ENCODE peak calls at places on chromosomes 12 and 14, in five cellular contexts. One of them, this sample, is unnamed.

GRCh38 chr14:75884198-75884611 is 97.6 kb downstream of the TGFB3 start:
- DNase-seq in GM10248: no peak
- DNase-seq in fibroblast of lung: peak; percentile 92
- DNase-seq in lower leg skin: no peak
- DNase-seq in heart right ventricle: no peak
- DNase-seq in this sample: no peak

GRCh38 chr12:53327435-53328042 is 6.1 kb upstream of the AAAS start:
- DNase-seq in GM10248: no peak
- DNase-seq in fibroblast of lung: no peak
- DNase-seq in lower leg skin: no peak
- DNase-seq in heart right ventricle: no peak
- DNase-seq in this sample: peak; percentile 18

GRCh38 chr12:46267618-46268348 is 1.1 kb downstream of the SLC38A1 start:
- DNase-seq in GM10248: peak; percentile 32
- DNase-seq in fibroblast of lung: peak; percentile 34
- DNase-seq in lower leg skin: no peak
- DNase-seq in heart right ventricle: no peak
- DNase-seq in this sample: no peak

GRCh38 chr14:75636100-75636692 is 24.5 kb downstream of the ERG28 start:
- DNase-seq in GM10248: no peak
- DNase-seq in fibroblast of lung: peak; percentile 70
- DNase-seq in lower leg skin: no peak
- DNase-seq in heart right ventricle: no peak
- DNase-seq in this sample: no peak

GRCh38 chr14:79279645-79280399 is 931.5 kb downstream of the DIO2 start:
- DNase-seq in GM10248: no peak
- DNase-seq in fibroblast of lung: peak; percentile 18
- DNase-seq in lower leg skin: no peak
- DNase-seq in heart right ventricle: peak; percentile 7
- DNase-seq in this sample: no peak

GRCh38 chr14:29028973-29029582 is 262.5 kb downstream of the FOXG1 start:
- DNase-seq in GM10248: no peak
- DNase-seq in fibroblast of lung: peak; percentile 36
- DNase-seq in lower leg skin: no peak
- DNase-seq in heart right ventricle: no peak
- DNase-seq in this sample: peak; percentile 50

GRCh38 chr12:76860301-76860700 is 18.5 kb downstream of the CSRP2 start:
- DNase-seq in GM10248: no peak
- DNase-seq in fibroblast of lung: no peak
- DNase-seq in lower leg skin: no peak
- DNase-seq in heart right ventricle: no peak
- DNase-seq in this sample: no peak

GRCh38 chr14:68364823-68365222 is 428.0 kb downstream of the ZFP36L1 start:
- DNase-seq in GM10248: no peak
- DNase-seq in fibroblast of lung: peak; percentile 56
- DNase-seq in lower leg skin: no peak
- DNase-seq in heart right ventricle: no peak
- DNase-seq in this sample: peak; percentile 42

GRCh38 chr14:61065671-61066070 is 84.6 kb downstream of the SLC38A6 start:
- DNase-seq in GM10248: no peak
- DNase-seq in fibroblast of lung: no peak
- DNase-seq in lower leg skin: no peak
- DNase-seq in heart right ventricle: no peak
- DNase-seq in this sample: no peak

GRCh38 chr12:59916988-59917387 is 321.2 kb downstream of the SLC16A7 start:
- DNase-seq in GM10248: no peak
- DNase-seq in fibroblast of lung: no peak
- DNase-seq in lower leg skin: no peak
- DNase-seq in heart right ventricle: no peak
- DNase-seq in this sample: no peak

GRCh38 chr12:42091769-42092168 is 52.9 kb downstream of the GXYLT1 start:
- DNase-seq in GM10248: no peak
- DNase-seq in fibroblast of lung: peak; percentile 91
- DNase-seq in lower leg skin: no peak
- DNase-seq in heart right ventricle: no peak
- DNase-seq in this sample: no peak

GRCh38 chr12:95506707-95507523 is 33.0 kb downstream of the METAP2 start:
- DNase-seq in GM10248: no peak
- DNase-seq in fibroblast of lung: no peak
- DNase-seq in lower leg skin: no peak
- DNase-seq in heart right ventricle: no peak
- DNase-seq in this sample: no peak

GRCh38 chr14:65261425-65261920 is 151.1 kb upstream of the FUT8 start:
- DNase-seq in GM10248: no peak
- DNase-seq in fibroblast of lung: peak; percentile 72
- DNase-seq in lower leg skin: no peak
- DNase-seq in heart right ventricle: no peak
- DNase-seq in this sample: no peak

GRCh38 chr12:915090-915489 is 34.4 kb downstream of the RAD52 start:
- DNase-seq in GM10248: no peak
- DNase-seq in fibroblast of lung: no peak
- DNase-seq in lower leg skin: no peak
- DNase-seq in heart right ventricle: no peak
- DNase-seq in this sample: no peak

GRCh38 chr14:30906752-30907658 is 32.6 kb downstream of the COCH start:
- DNase-seq in GM10248: no peak
- DNase-seq in fibroblast of lung: no peak
- DNase-seq in lower leg skin: no peak
- DNase-seq in heart right ventricle: no peak
- DNase-seq in this sample: no peak

GRCh38 chr12:92912052-92912451 is 17.0 kb downstream of the EEA1 start:
- DNase-seq in GM10248: no peak
- DNase-seq in fibroblast of lung: peak; percentile 90
- DNase-seq in lower leg skin: peak; percentile 35
- DNase-seq in heart right ventricle: no peak
- DNase-seq in this sample: no peak

GRCh38 chr12:122395319-122395718 is 27.1 kb downstream of the CLIP1 start:
- DNase-seq in GM10248: no peak
- DNase-seq in fibroblast of lung: peak; percentile 88
- DNase-seq in lower leg skin: no peak
- DNase-seq in heart right ventricle: no peak
- DNase-seq in this sample: no peak

GRCh38 chr12:111074965-111075364 is 154.6 kb upstream of the MYL2 start:
- DNase-seq in GM10248: no peak
- DNase-seq in fibroblast of lung: no peak
- DNase-seq in lower leg skin: no peak
- DNase-seq in heart right ventricle: no peak
- DNase-seq in this sample: no peak

GRCh38 chr14:92316116-92316515 is 6.8 kb upstream of the SLC24A4 start:
- DNase-seq in GM10248: no peak
- DNase-seq in fibroblast of lung: no peak
- DNase-seq in lower leg skin: no peak
- DNase-seq in heart right ventricle: no peak
- DNase-seq in this sample: no peak

GRCh38 chr12:46152456-46152855 is 116.4 kb downstream of the SLC38A1 start:
- DNase-seq in GM10248: no peak
- DNase-seq in fibroblast of lung: no peak
- DNase-seq in lower leg skin: no peak
- DNase-seq in heart right ventricle: no peak
- DNase-seq in this sample: no peak

GRCh38 chr14:69107407-69108003 is 45.4 kb downstream of the DCAF5 start:
- DNase-seq in GM10248: peak; percentile 38
- DNase-seq in fibroblast of lung: peak; percentile 62
- DNase-seq in lower leg skin: peak; percentile 45
- DNase-seq in heart right ventricle: no peak
- DNase-seq in this sample: peak; percentile 66

GRCh38 chr12:114673169-114673833 is 10.7 kb downstream of the TBX3 start:
- DNase-seq in GM10248: no peak
- DNase-seq in fibroblast of lung: peak; percentile 83
- DNase-seq in lower leg skin: no peak
- DNase-seq in heart right ventricle: no peak
- DNase-seq in this sample: no peak

GRCh38 chr14:25032092-25032784 is 17.7 kb downstream of the STXBP6 start:
- DNase-seq in GM10248: no peak
- DNase-seq in fibroblast of lung: no peak
- DNase-seq in lower leg skin: no peak
- DNase-seq in heart right ventricle: no peak
- DNase-seq in this sample: peak; percentile 21

GRCh38 chr14:102544745-102545460 is 35.3 kb upstream of the ANKRD9 start:
- DNase-seq in GM10248: no peak
- DNase-seq in fibroblast of lung: no peak
- DNase-seq in lower leg skin: no peak
- DNase-seq in heart right ventricle: no peak
- DNase-seq in this sample: no peak

GRCh38 chr14:75985618-75986438 is at the start of gene IFT43:
- DNase-seq in GM10248: peak; percentile 90
- DNase-seq in fibroblast of lung: peak; percentile 74
- DNase-seq in lower leg skin: peak; percentile 93
- DNase-seq in heart right ventricle: peak; percentile 91
- DNase-seq in this sample: peak; percentile 86

GRCh38 chr14:29016050-29016900 is 249.7 kb downstream of the FOXG1 start:
- DNase-seq in GM10248: no peak
- DNase-seq in fibroblast of lung: peak; percentile 40
- DNase-seq in lower leg skin: no peak
- DNase-seq in heart right ventricle: no peak
- DNase-seq in this sample: peak; percentile 65

GRCh38 chr14:91311284-91311662 is 66.8 kb upstream of the GPR68 start:
- DNase-seq in GM10248: no peak
- DNase-seq in fibroblast of lung: no peak
- DNase-seq in lower leg skin: no peak
- DNase-seq in heart right ventricle: no peak
- DNase-seq in this sample: no peak

GRCh38 chr12:75658826-75659823 is 147.7 kb upstream of the KRR1 start:
- DNase-seq in GM10248: no peak
- DNase-seq in fibroblast of lung: peak; percentile 92
- DNase-seq in lower leg skin: no peak
- DNase-seq in heart right ventricle: no peak
- DNase-seq in this sample: no peak

GRCh38 chr14:64294672-64295413 is 672 bp upstream of the ESR2 start:
- DNase-seq in GM10248: peak; percentile 88
- DNase-seq in fibroblast of lung: peak; percentile 46
- DNase-seq in lower leg skin: no peak
- DNase-seq in heart right ventricle: peak; percentile 84
- DNase-seq in this sample: peak; percentile 92

GRCh38 chr14:80634106-80634758 is 307.3 kb downstream of the CEP128 start:
- DNase-seq in GM10248: no peak
- DNase-seq in fibroblast of lung: peak; percentile 15
- DNase-seq in lower leg skin: no peak
- DNase-seq in heart right ventricle: no peak
- DNase-seq in this sample: no peak

GRCh38 chr12:56450241-56450640 is 1.0 kb upstream of the TIMELESS start:
- DNase-seq in GM10248: no peak
- DNase-seq in fibroblast of lung: no peak
- DNase-seq in lower leg skin: no peak
- DNase-seq in heart right ventricle: no peak
- DNase-seq in this sample: no peak

GRCh38 chr12:78887008-78887407 is 22.4 kb downstream of the SYT1 start:
- DNase-seq in GM10248: no peak
- DNase-seq in fibroblast of lung: peak; percentile 92
- DNase-seq in lower leg skin: no peak
- DNase-seq in heart right ventricle: no peak
- DNase-seq in this sample: peak; percentile 33

GRCh38 chr14:21940887-21941855 is 267.6 kb upstream of the OR4E1 start:
- DNase-seq in GM10248: no peak
- DNase-seq in fibroblast of lung: no peak
- DNase-seq in lower leg skin: no peak
- DNase-seq in heart right ventricle: no peak
- DNase-seq in this sample: peak; percentile 43
- TF ChIP-seq CTCF in GM10248: peak; percentile 28
- TF ChIP-seq CTCF in fibroblast of lung: peak; percentile 57
- TF ChIP-seq CTCF in lower leg skin: no peak
- TF ChIP-seq CTCF in heart right ventricle: no peak
- TF ChIP-seq CTCF in this sample: peak; percentile 49

DNA sequence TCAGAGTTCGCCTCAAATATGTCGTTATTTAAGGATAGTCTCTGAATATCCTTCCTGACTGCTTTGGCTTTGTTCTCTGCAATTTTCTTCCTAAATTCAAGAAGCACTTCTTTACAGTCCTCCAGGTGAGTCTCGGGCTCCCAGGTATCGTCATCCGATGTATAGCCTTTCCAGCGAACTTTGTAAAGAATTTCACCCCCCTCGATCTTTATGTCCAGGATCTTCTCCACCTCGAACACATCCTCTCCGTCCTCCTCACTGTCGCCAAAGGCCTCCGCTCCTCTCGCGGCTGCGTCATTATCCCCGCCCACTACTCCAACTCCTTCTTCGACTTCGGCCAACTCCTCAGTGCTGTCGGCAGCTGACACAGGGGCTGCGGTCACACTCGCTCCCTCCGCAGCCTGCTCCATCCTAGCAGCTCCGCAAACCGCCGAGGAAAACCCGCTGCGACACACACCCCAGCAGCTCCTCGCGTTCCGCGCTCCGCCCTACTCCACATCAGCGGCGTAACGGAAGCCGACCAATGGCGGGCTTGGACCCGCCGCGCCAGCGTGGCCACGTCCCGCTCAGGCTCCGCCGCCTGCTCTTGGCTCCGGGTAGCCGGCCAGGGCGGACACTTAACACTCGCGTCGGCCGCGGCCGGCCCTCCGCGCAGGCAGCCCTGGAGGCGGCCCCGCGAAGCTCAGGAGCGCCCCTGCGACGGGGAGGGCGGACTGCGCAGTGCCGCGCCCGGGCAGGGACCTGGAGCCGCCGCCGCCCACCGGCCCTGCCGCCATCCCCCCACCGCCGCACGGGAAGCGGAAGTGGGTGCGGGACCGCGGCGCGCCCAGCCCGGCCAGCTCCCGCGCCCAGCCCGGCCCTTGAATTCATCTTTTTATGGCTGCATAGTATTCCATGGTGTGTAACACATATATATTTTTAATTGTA is 4.1 kb downstream of the CD163L1 start:
- DNase-seq in GM10248: no peak
- DNase-seq in fibroblast of lung: peak; percentile 68
- DNase-seq in lower leg skin: no peak
- DNase-seq in heart right ventricle: peak; percentile 37
- DNase-seq in this sample: no peak
- TF ChIP-seq CTCF in GM10248: no peak
- TF ChIP-seq CTCF in fibroblast of lung: no peak
- TF ChIP-seq CTCF in lower leg skin: no peak
- TF ChIP-seq CTCF in heart right ventricle: no peak
- TF ChIP-seq CTCF in this sample: no peak

DNA sequence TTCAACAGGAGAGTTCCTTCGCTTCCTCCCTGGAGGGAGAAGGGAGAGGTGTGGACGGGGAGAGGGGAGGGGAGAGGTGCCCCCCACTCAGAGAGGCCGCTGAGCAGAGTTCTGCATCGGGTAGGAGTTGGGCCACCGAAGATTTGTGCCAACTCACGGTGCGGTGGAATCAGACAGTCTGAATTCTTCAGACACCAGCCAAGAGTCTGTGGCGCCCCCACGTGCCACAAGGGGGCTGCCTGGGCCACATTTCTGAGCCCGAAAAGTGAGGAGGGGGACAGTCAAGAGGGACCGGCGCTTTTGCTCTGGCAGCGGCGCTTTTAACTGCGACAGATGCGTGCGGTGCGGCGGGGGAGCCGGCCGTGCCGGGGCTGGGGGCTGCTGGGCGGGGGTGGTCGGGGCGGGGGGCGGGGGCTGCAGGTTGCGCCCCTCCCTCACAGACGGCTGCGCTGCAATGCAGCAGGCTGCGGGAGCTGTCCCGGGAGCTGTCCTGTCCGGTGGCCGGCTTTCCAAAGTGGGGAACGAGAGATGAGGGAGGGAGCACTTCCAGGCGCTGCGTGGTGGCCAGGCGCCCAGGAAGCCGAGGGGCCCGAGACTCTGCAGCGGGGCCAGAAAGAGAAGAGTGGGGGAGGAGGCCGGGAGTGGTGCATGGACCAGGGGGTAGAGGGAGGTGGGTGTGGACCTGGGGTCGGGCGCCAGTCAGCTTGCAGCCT is 941 bp upstream of the RTL1 start:
- DNase-seq in GM10248: no peak
- DNase-seq in fibroblast of lung: peak; percentile 27
- DNase-seq in lower leg skin: no peak
- DNase-seq in heart right ventricle: no peak
- DNase-seq in this sample: peak; percentile 54
- TF ChIP-seq CTCF in GM10248: no peak
- TF ChIP-seq CTCF in fibroblast of lung: peak; percentile 29
- TF ChIP-seq CTCF in lower leg skin: no peak
- TF ChIP-seq CTCF in heart right ventricle: no peak
- TF ChIP-seq CTCF in this sample: no peak

GRCh38 chr12:117662220-117662619 is 300.8 kb upstream of the NOS1 start:
- DNase-seq in GM10248: no peak
- DNase-seq in fibroblast of lung: no peak
- DNase-seq in lower leg skin: no peak
- DNase-seq in heart right ventricle: no peak
- DNase-seq in this sample: no peak
- TF ChIP-seq CTCF in GM10248: no peak
- TF ChIP-seq CTCF in fibroblast of lung: no peak
- TF ChIP-seq CTCF in lower leg skin: no peak
- TF ChIP-seq CTCF in heart right ventricle: no peak
- TF ChIP-seq CTCF in this sample: no peak

This sample was measured in Calu3.